ENCODE peak calls at places on chromosomes 7 and 10, in eight cellular contexts. M, B, O, D, A, I, J and H are unnamed samples.

GRCh38 chr10:109912335-109913282 is 10.7 kb downstream of the XPNPEP1 start:
- DNase-seq in O (peak; percentile 45), A (no peak), B (peak; percentile 28), M (peak; percentile 36), I (peak; percentile 86), D (no peak), J (no peak), H (no peak)

GRCh38 chr10:33927347-33927746 is 592.9 kb upstream of the NRP1 start:
- DNase-seq in D (no peak), M (no peak), B (no peak), I (no peak), O (no peak), A (no peak), J (no peak), H (no peak)

GRCh38 chr10:132248455-132249231 is 59.1 kb downstream of the STK32C start:
- DNase-seq in D (no peak), I (no peak), J (no peak), A (no peak), O (no peak), B (peak; percentile 94), M (peak; percentile 87), H (no peak)

GRCh38 chr10:28177944-28178637 is 124.8 kb downstream of the MPP7 start:
- DNase-seq in I (peak; percentile 14), M (peak; percentile 7), O (peak; percentile 31), J (no peak), B (peak; percentile 12), D (no peak), A (no peak), H (no peak)

GRCh38 chr7:139620676-139621344 is 97.3 kb downstream of the CLEC2L start:
- DNase-seq in A (no peak), I (peak; percentile 36), J (peak; percentile 43), B (peak; percentile 52), M (peak; percentile 36), D (no peak), O (peak; percentile 56), H (no peak)

GRCh38 chr7:12815871-12816270 is 128.4 kb downstream of the ARL4A start:
- DNase-seq in J (no peak), M (no peak), A (no peak), D (no peak), B (no peak), O (no peak), I (no peak), H (no peak)

GRCh38 chr10:108375691-108376090 is 1211.2 kb upstream of the SORCS1 start:
- DNase-seq in J (no peak), B (no peak), A (no peak), D (no peak), I (no peak), O (no peak), M (no peak), H (no peak)

GRCh38 chr10:7417807-7418206 is 7.0 kb upstream of the SFMBT2 start:
- DNase-seq in I (no peak), A (no peak), M (no peak), D (no peak), J (no peak), B (no peak), O (no peak), H (no peak)

GRCh38 chr7:17043012-17043877 is 161.5 kb upstream of the AGR3 start:
- DNase-seq in O (no peak), I (peak; percentile 14), M (no peak), A (no peak), D (no peak), B (no peak), J (no peak), H (no peak)

GRCh38 chr7:101133621-101134398 is 6.9 kb downstream of the SERPINE1 start:
- DNase-seq in O (no peak), A (no peak), M (no peak), I (peak; percentile 52), B (no peak), J (no peak), D (no peak), H (no peak)

GRCh38 chr7:75892634-75893272 is 13.9 kb downstream of the RHBDD2 start:
- DNase-seq in J (peak; percentile 73), A (no peak), I (no peak), M (peak; percentile 38), D (no peak), O (no peak), B (no peak), H (no peak)

GRCh38 chr7:36526720-36527548 is 137.3 kb downstream of the ANLN start:
- DNase-seq in M (peak; percentile 59), B (peak; percentile 18), O (peak; percentile 89), D (no peak), A (no peak), J (no peak), I (peak; percentile 73), H (no peak)

GRCh38 chr10:107056160-107056559 is 108.3 kb downstream of the SORCS1 start:
- DNase-seq in A (no peak), J (no peak), D (no peak), B (no peak), I (no peak), O (no peak), M (no peak), H (no peak)

GRCh38 chr7:142626420-142627035 is 122.7 kb upstream of the PRSS1 start:
- DNase-seq in A (no peak), I (peak; percentile 27), O (peak; percentile 74), J (no peak), D (no peak), B (peak; percentile 38), M (no peak), H (no peak)

GRCh38 chr10:8183241-8183704 is 128.8 kb downstream of the GATA3 start:
- DNase-seq in M (no peak), B (no peak), I (peak; percentile 70), D (no peak), A (no peak), O (no peak), J (no peak), H (no peak)

GRCh38 chr7:50469181-50469580 is 19.0 kb upstream of the FIGNL1 start:
- DNase-seq in J (no peak), O (no peak), B (no peak), M (no peak), A (no peak), I (no peak), D (no peak), H (no peak)

GRCh38 chr7:73451780-73452398 is 18.3 kb downstream of the FZD9 start:
- DNase-seq in B (peak; percentile 57), M (peak; percentile 59), O (peak; percentile 72), A (no peak), D (no peak), I (peak; percentile 73), J (no peak), H (no peak)

GRCh38 chr10:72058347-72058898 is 29.9 kb downstream of the SPOCK2 start:
- DNase-seq in B (no peak), I (no peak), D (no peak), A (no peak), J (no peak), O (no peak), M (no peak), H (no peak)

GRCh38 chr10:113425596-113425995 is 127.3 kb upstream of the HABP2 start:
- DNase-seq in D (no peak), O (no peak), J (no peak), M (no peak), A (no peak), B (no peak), I (peak; percentile 54), H (no peak)

GRCh38 chr10:396535-397220 is 261.4 kb downstream of the ZMYND11 start:
- DNase-seq in M (no peak), A (no peak), I (no peak), O (no peak), J (no peak), B (no peak), D (no peak), H (peak; percentile 61)